ENCODE peak calls at places on chromosomes 3 and 15, in six cellular contexts. N is WERI-Rb-1, M is transverse colon, D is endodermal cell, O is tibial artery, T is left ventricle myocardium inferior. F is an unnamed sample.

GRCh38 chr3:66501483-66502266 is 853 bp upstream of the LRIG1 start:
- DNase-seq in N (no peak), M (no peak), D (no peak), O (no peak), T (no peak), F (no peak)

GRCh38 chr3:156626104-156626503 is 48.3 kb upstream of the TIPARP start:
- DNase-seq in N (no peak), M (peak; percentile 33), D (no peak), O (no peak), T (no peak), F (no peak)

GRCh38 chr15:39556461-39556860 is 24.4 kb upstream of the THBS1 start:
- DNase-seq in N (no peak), M (no peak), D (no peak), O (no peak), T (no peak), F (no peak)

GRCh38 chr3:130787422-130788068 is 40.9 kb upstream of the PIK3R4 start:
- DNase-seq in N (peak; percentile 14), M (no peak), D (peak; percentile 42), O (no peak), T (no peak), F (no peak)

GRCh38 chr15:78041946-78042345 is 35.6 kb downstream of the TBC1D2B start:
- DNase-seq in N (no peak), M (no peak), D (no peak), O (no peak), T (no peak), F (no peak)

GRCh38 chr3:76487446-76487845 is 552.5 kb upstream of the ROBO2 start:
- DNase-seq in N (no peak), M (no peak), D (no peak), O (no peak), T (no peak), F (no peak)

GRCh38 chr15:85810075-85810474 is 15.3 kb upstream of the KLHL25 start:
- DNase-seq in N (no peak), M (no peak), D (peak; percentile 6), O (no peak), T (no peak), F (no peak)

GRCh38 chr15:86743283-86743903 is 663.7 kb downstream of the AGBL1 start:
- DNase-seq in N (peak; percentile 69), M (peak; percentile 64), D (peak; percentile 94), O (no peak), T (peak; percentile 25), F (peak; percentile 36)

GRCh38 chr15:83810110-83810509 is 156.2 kb downstream of the ADAMTSL3 start:
- DNase-seq in N (no peak), M (no peak), D (no peak), O (no peak), T (no peak), F (no peak)

GRCh38 chr3:16319307-16319706 is 54.3 kb downstream of the OXNAD1 start:
- DNase-seq in N (peak; percentile 26), M (no peak), D (peak; percentile 73), O (no peak), T (no peak), F (peak; percentile 33)

GRCh38 chr3:173502983-173503568 is 105.5 kb downstream of the NLGN1 start:
- DNase-seq in N (no peak), M (no peak), D (no peak), O (no peak), T (no peak), F (no peak)

GRCh38 chr15:60095711-60096110 is 91.6 kb downstream of the FOXB1 start:
- DNase-seq in N (no peak), M (no peak), D (no peak), O (no peak), T (no peak), F (no peak)
- H3K4me3 ChIP-seq in N (no peak overlapping the region), M (no peak overlapping the region), D (no peak overlapping the region), O (no peak overlapping the region), T (no peak overlapping the region), F (no peak overlapping the region)

GRCh38 chr15:57305009-57305408 is 71.3 kb upstream of the CGNL1 start:
- DNase-seq in N (peak; percentile 40), M (no peak), D (no peak), O (no peak), T (no peak), F (no peak)
- H3K36me3 ChIP-seq in N (no peaks in the 10 kb centered on the region), M (no peaks in the 10 kb centered on the region), D (no peaks in the 10 kb centered on the region), O (no peaks in the 10 kb centered on the region), T (no peaks in the 10 kb centered on the region), F (no peaks in the 10 kb centered on the region)

GRCh38 chr15:27165590-27165989 is 194.6 kb downstream of the GABRG3 start:
- DNase-seq in N (no peak), M (no peak), D (no peak), O (no peak), T (no peak), F (no peak)
- H3K4me3 ChIP-seq in N (no peak overlapping the region), M (no peak overlapping the region), D (no peak overlapping the region), O (no peak overlapping the region), T (no peak overlapping the region), F (no peak overlapping the region)

GRCh38 chr3:155492841-155493240 is 199.4 kb upstream of the STRIT1 start:
- DNase-seq in N (no peak), M (no peak), D (no peak), O (no peak), T (no peak), F (no peak)
- H3K36me3 ChIP-seq in N (no peaks in the 10 kb centered on the region), M (no peaks in the 10 kb centered on the region), D (no peaks in the 10 kb centered on the region), O (no peaks in the 10 kb centered on the region), T (no peaks in the 10 kb centered on the region), F (peaks cover 3% of the 10 kb centered on the region)

GRCh38 chr15:60372223-60372622 is 25.6 kb downstream of the ANXA2 start:
- DNase-seq in N (no peak), M (no peak), D (peak; percentile 22), O (no peak), T (no peak), F (no peak)
- H3K4me3 ChIP-seq in N (no peak overlapping the region), M (no peak overlapping the region), D (no peak overlapping the region), O (no peak overlapping the region), T (no peak overlapping the region), F (no peak overlapping the region)

GRCh38 chr15:57148236-57148635 is 228.1 kb upstream of the CGNL1 start:
- DNase-seq in N (no peak), M (no peak), D (no peak), O (no peak), T (no peak), F (no peak)

GRCh38 chr15:57149196-57149595 is 227.1 kb upstream of the CGNL1 start:
- DNase-seq in N (no peak), M (no peak), D (no peak), O (no peak), T (no peak), F (no peak)

GRCh38 chr15:57152133-57152532 is 224.2 kb upstream of the CGNL1 start:
- DNase-seq in N (no peak), M (no peak), D (no peak), O (no peak), T (no peak), F (no peak)

GRCh38 chr15:57152666-57153065 is 223.6 kb upstream of the CGNL1 start:
- DNase-seq in N (no peak), M (no peak), D (no peak), O (no peak), T (no peak), F (no peak)

DNA sequence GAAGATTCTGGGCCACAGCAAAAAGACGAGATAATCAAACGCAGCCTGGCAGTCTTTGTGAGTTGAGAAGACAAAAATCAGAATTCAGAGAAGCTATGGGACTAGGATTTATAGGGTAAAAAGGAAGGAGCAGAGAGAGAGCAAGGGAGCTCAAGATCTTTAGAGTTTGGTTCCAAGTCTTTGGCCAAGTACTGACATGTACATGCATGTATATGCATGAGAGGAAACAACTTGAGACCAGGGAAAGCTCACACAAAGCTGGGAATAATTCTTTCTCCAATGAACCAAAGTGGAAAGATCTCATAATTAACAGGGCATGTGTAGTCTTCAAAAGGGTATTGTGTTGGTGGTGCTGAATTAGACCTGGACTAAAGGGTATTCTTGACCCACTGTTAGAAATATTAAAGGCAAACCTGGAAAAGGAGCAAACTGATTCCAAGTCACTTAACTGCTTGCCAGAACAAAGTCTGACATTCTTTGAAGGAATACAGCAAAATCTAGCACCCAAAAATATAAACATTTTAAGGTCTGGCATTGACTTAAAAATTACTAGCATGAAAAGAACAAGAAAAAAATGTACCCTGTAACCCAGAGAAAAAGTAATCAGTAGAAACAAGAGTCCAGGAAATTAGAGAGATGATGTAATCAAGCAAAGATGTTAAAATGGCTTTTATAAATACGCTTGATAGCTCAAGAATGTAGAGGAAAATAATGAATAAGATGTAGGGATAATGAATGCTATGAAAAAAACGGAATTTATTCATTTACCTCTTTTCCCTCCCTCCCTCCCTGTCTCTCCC is 226.0 kb upstream of the CGNL1 start:
- DNase-seq in N (no peak), M (no peak), D (no peak), O (no peak), T (no peak), F (no peak)
- H3K36me3 ChIP-seq in N (peaks cover 9% of the 10 kb centered on the region), M (no peaks in the 10 kb centered on the region), D (peaks cover 11% of the 10 kb centered on the region), O (no peaks in the 10 kb centered on the region), T (peaks cover 10% of the 10 kb centered on the region), F (no peaks in the 10 kb centered on the region)

GRCh38 chr15:60477991-60478632 is 830 bp downstream of the ICE2 start:
- DNase-seq in N (no peak), M (no peak), D (peak; percentile 59), O (no peak), T (no peak), F (no peak)

GRCh38 chr15:60479361-60479684 is 381 bp upstream of the ICE2 start:
- DNase-seq in N (no peak), M (no peak), D (no peak), O (no peak), T (no peak), F (no peak)

GRCh38 chr15:60478633-60479360 is at the start of gene ICE2:
- DNase-seq in N (peak; percentile 95), M (peak; percentile 98), D (peak; percentile 96), O (peak; percentile 97), T (peak; percentile 97), F (peak; percentile 98)

GRCh38 chr15:60476713-60477112 is 2.2 kb downstream of the ICE2 start:
- DNase-seq in N (no peak), M (no peak), D (no peak), O (no peak), T (no peak), F (no peak)

GRCh38 chr15:60477164-60477563 is 1.8 kb downstream of the ICE2 start:
- DNase-seq in N (no peak), M (no peak), D (no peak), O (no peak), T (no peak), F (no peak)
- H3K4me3 ChIP-seq in N (no peak overlapping the region), M (no peak overlapping the region), D (peak overlapping the region; percentile 90), O (no peak overlapping the region), T (peak overlapping the region; percentile 92), F (no peak overlapping the region)